ENCODE peak calls at places on chromosomes 1 and 21, in four cellular contexts. K, W, F and M are unnamed samples. For H3K36me3, the result is how much of the 10 kb centered on the place peaks cover.

GRCh38 chr1:232844791-232845190 is 39.6 kb downstream of the MAP10 start:
- DNase-seq in W (no peak), K (no peak), F (no peak), M (no peak)

GRCh38 chr1:7582439-7582972 is 188.6 kb upstream of the VAMP3 start:
- DNase-seq in K (no peak), W (no peak), F (no peak), M (no peak)

GRCh38 chr1:33435096-33435820 is 4.4 kb upstream of the PHC2 start:
- DNase-seq in F (no peak), W (no peak), K (no peak), M (no peak)

GRCh38 chr1:108877858-108878257 is 1.1 kb downstream of the GPSM2 start:
- DNase-seq in F (no peak), K (no peak), W (no peak), M (peak)

GRCh38 chr1:212228591-212229119 is 56.6 kb upstream of the PPP2R5A start:
- DNase-seq in W (no peak), F (peak), K (no peak), M (no peak)

GRCh38 chr1:13730751-13731482 is 30.9 kb downstream of the PRDM2 start:
- DNase-seq in W (peak), F (no peak), K (peak), M (no peak)

GRCh38 chr1:19610282-19610978 is 33.7 kb upstream of the NBL1 start:
- DNase-seq in F (no peak), K (no peak), W (no peak), M (no peak)

GRCh38 chr1:87042127-87042811 is 127.8 kb downstream of the HS2ST1 start:
- DNase-seq in F (no peak), W (no peak), K (no peak), M (no peak)

GRCh38 chr1:66300986-66301451 is 232.9 kb upstream of the SGIP1 start:
- DNase-seq in W (no peak), F (no peak), K (no peak), M (no peak)

GRCh38 chr1:180153032-180153431 is 1.6 kb upstream of the QSOX1 start:
- DNase-seq in F (no peak), W (no peak), K (no peak), M (no peak)

GRCh38 chr1:63833346-63834065 is 59.7 kb downstream of the ROR1 start:
- DNase-seq in W (no peak), F (no peak), K (no peak), M (no peak)

GRCh38 chr1:111735858-111736544 is 3.2 kb downstream of the INKA2 start:
- DNase-seq in W (peak), F (no peak), K (no peak), M (peak)

GRCh38 chr1:56533621-56534020 is 45.7 kb downstream of the PLPP3 start:
- DNase-seq in W (no peak), K (no peak), F (no peak), M (no peak)

GRCh38 chr1:145997156-145998023 is 1.0 kb upstream of the TXNIP start:
- DNase-seq in W (no peak), F (no peak), K (peak), M (peak)

GRCh38 chr21:35265170-35265877 is 216.2 kb upstream of the RUNX1 start:
- DNase-seq in W (no peak), K (no peak), F (no peak), M (no peak)

GRCh38 chr1:2906105-2906504 is 104.6 kb upstream of the TTC34 start:
- DNase-seq in F (no peak), K (no peak), W (peak), M (no peak)

DNA sequence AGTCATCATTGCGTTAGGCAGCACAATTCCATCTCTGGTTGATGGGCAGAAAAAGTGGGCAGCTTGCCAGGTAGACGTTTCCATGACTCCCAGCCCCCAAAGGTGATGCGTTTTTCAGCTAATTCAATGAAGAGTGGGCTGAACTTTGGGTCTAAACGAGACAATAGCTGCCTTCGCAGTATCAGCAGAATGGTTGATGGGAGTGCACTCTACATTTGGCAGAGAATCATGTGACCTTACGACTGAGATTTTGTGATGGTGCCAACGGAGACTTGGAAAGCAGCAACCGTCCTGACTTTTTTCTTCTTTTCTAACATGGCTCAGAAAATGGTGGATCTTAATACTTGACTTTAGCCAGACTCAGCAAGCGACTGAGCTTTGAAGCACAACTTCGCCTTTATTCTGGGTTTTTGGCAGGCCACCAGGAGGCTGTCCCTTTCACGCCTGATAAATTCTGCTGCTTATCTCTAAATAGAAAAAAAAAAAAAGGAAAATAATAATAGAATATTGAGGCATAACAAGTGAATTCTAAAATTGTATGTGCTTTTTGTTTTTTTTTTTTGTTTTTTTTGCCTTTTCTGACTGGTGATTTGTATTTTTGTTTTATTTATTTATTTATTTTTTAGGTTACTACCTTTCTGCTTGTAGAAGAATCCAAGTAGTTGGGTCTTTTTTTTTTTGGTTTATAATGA is 804.8 kb downstream of the USP25 start:
- DNase-seq in W (no peak), K (no peak), F (peak), M (no peak)
- H3K4me3 ChIP-seq in W (no peak), K (no peak), F (no peak), M (no peak)

GRCh38 chr1:55081188-55081904 is 42.0 kb downstream of the PCSK9 start:
- DNase-seq in F (no peak), K (no peak), W (no peak), M (no peak)
- H3K36me3 ChIP-seq in F (under half), K (half or more), W (half or more), M (under half)

GRCh38 chr1:45148209-45148608 is 58.2 kb downstream of the ZSWIM5 start:
- DNase-seq in K (no peak), W (no peak), F (no peak), M (no peak)
- H3K4me3 ChIP-seq in K (no peak), W (no peak), F (no peak), M (no peak)

GRCh38 chr21:44317241-44317782 is 17.5 kb downstream of the PFKL start:
- DNase-seq in K (no peak), W (no peak), F (no peak), M (no peak)
- H3K36me3 ChIP-seq in K (under half), W (half or more), F (under half), M (under half)

DNA sequence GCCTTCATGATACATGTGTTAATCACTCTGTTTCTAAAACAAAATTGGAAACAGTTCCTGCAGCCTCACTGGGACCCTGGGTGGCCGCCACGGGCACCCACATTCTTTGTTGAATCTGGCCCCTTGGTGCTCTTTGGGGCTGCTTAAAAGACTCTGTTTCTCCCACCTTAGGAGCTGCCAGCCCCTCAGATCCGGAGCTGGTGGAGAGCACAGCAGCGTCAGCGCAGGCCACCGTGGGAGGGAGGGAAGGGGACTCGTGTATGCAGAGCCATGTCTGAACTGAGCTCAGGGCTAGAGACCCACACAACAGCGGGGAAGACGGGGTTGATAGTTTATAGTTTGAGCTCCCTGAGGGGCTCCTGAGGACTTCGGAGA is 121.2 kb downstream of the CNIH3 start:
- DNase-seq in W (no peak), F (no peak), K (no peak), M (peak)
- H3K4me3 ChIP-seq in W (no peak), F (no peak), K (no peak), M (no peak)

DNA sequence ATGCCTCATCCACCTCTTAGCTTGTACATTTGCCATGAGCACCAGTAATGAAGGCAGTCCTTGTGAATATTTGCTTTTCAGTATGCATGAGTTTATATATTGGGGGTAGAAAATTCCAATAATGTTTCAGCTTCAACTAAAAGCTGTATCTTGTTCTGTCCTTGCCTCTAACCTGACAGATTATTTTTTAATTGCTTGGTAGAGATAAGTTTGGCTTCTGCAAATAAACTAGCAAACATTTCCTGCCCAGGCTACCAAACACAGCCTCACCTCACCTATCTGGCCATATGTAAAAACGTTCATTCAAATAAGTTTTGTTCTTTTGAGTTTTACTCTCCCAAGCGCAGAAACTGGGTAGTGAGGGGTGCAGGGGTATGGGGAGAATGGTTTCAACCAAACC is 75.6 kb upstream of the HOOK1 start:
- DNase-seq in F (no peak), K (no peak), W (no peak), M (no peak)
- H3K36me3 ChIP-seq in F (under half), K (under half), W (under half), M (under half)

GRCh38 chr1:78651247-78651646 is 1.6 kb downstream of the IFI44 start:
- DNase-seq in K (no peak), W (no peak), F (no peak), M (no peak)

GRCh38 chr1:78652019-78652560 is 2.5 kb downstream of the IFI44 start:
- DNase-seq in K (no peak), W (no peak), F (no peak), M (no peak)

GRCh38 chr1:78649628-78650027 is at the start of gene IFI44:
- DNase-seq in K (peak), F (peak), W (no peak), M (no peak)

GRCh38 chr1:78647238-78647637 is 2.4 kb upstream of the IFI44 start:
- DNase-seq in K (no peak), F (no peak), W (no peak), M (no peak)

DNA sequence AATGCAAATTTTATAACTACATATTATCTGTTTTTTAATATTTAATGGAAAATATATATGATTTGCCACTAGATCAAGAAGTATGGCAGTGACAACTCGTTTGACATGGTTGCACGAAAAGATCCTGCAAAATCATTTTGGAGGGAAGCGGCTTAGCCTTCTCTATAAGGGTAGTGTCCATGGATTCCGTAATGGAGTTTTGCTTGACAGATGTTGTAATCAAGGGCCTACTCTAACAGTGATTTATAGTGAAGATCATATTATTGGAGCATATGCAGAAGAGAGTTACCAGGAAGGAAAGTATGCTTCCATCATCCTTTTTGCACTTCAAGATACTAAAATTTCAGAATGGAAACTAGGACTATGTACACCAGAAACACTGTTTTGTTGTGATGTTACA is 483 bp downstream of the IFI44 start:
- DNase-seq in W (no peak), K (no peak), F (no peak), M (no peak)
- H3K4me3 ChIP-seq in W (no peak), K (peak), F (no peak), M (no peak)